ENCODE peak calls at places on chromosomes 11 and 22, in nine cellular contexts. K is coronary artery, R is GM12865, A is RWPE1, S is heart left ventricle, Z is chondrocyte, O is RWPE2, U is A549, T is AG09319. J is an unnamed sample.

GRCh38 chr11:128531588-128531987 is 55.8 kb downstream of the ETS1 start:
- DNase-seq in O (no peak), A (no peak), U (no peak), K (no peak), Z (no peak), T (no peak), R (no peak), S (no peak), J (no peak)

GRCh38 chr22:35900483-35901168 is 128.0 kb downstream of the RBFOX2 start:
- DNase-seq in Z (no peak), U (peak), T (no peak), K (no peak), R (no peak), S (no peak), A (peak), O (peak), J (no peak)

GRCh38 chr11:62324738-62325556 is 12.3 kb upstream of the ASRGL1 start:
- DNase-seq in S (peak), U (peak), K (no peak), Z (no peak), R (peak), O (no peak), T (no peak), A (no peak), J (peak)

GRCh38 chr22:48379371-48379770 is 1448.3 kb downstream of the BRD1 start:
- DNase-seq in O (peak), R (no peak), K (peak), Z (peak), S (no peak), T (no peak), A (no peak), U (no peak), J (no peak)

GRCh38 chr11:84594602-84595001 is 1032.5 kb downstream of the DLG2 start:
- DNase-seq in Z (no peak), O (no peak), S (no peak), K (no peak), U (no peak), T (no peak), R (no peak), A (no peak), J (no peak)

GRCh38 chr11:133163463-133164419 is 368.6 kb downstream of the OPCML start:
- DNase-seq in R (peak), A (no peak), S (no peak), K (no peak), U (peak), O (no peak), T (no peak), Z (no peak), J (peak)

GRCh38 chr11:10413268-10413667 is 41.8 kb upstream of the AMPD3 start:
- DNase-seq in A (no peak), O (no peak), K (no peak), U (peak), T (no peak), Z (no peak), R (peak), S (no peak), J (no peak)

GRCh38 chr11:88680806-88681205 is 343.3 kb upstream of the CTSC start:
- DNase-seq in Z (no peak), S (no peak), U (no peak), T (no peak), A (peak), O (no peak), K (no peak), R (no peak), J (no peak)

GRCh38 chr11:2310073-2310785 is 8.4 kb downstream of the TSPAN32 start:
- DNase-seq in K (no peak), S (peak), R (no peak), A (no peak), U (no peak), T (no peak), Z (peak), O (peak), J (no peak)

GRCh38 chr11:116217006-116217405 is 555.8 kb downstream of the BUD13 start:
- DNase-seq in A (no peak), T (no peak), Z (no peak), O (no peak), R (peak), K (no peak), S (no peak), U (peak), J (no peak)

GRCh38 chr11:3710485-3711259 is 39.5 kb upstream of the CHRNA10 start:
- DNase-seq in A (no peak), R (no peak), Z (no peak), K (no peak), S (no peak), T (no peak), U (no peak), O (no peak), J (no peak)

GRCh38 chr11:61297341-61297740 is 2.2 kb upstream of the VWCE start:
- DNase-seq in A (peak), K (no peak), Z (no peak), T (no peak), R (no peak), S (no peak), O (no peak), U (no peak), J (no peak)

GRCh38 chr11:24773326-24773725 is 276.5 kb downstream of the LUZP2 start:
- DNase-seq in A (no peak), S (no peak), Z (no peak), R (no peak), K (no peak), U (no peak), T (no peak), O (no peak), J (no peak)

GRCh38 chr11:19073454-19074415 is 13.2 kb upstream of the MRGPRX2 start:
- DNase-seq in Z (no peak), R (no peak), O (no peak), U (no peak), S (no peak), K (no peak), T (no peak), A (no peak), J (no peak)

GRCh38 chr11:63770763-63771162 is 2.2 kb upstream of the ZFTA start:
- DNase-seq in A (no peak), S (no peak), U (no peak), Z (no peak), K (no peak), O (no peak), T (no peak), R (no peak), J (no peak)

GRCh38 chr11:26778000-26778757 is 56.3 kb upstream of the SLC5A12 start:
- DNase-seq in T (no peak), O (no peak), R (peak), U (no peak), K (no peak), S (no peak), A (peak), Z (no peak), J (no peak)

GRCh38 chr11:61026121-61027031 is 54.9 kb downstream of the CD6 start:
- DNase-seq in S (no peak), A (no peak), O (no peak), R (no peak), U (no peak), Z (no peak), T (no peak), K (no peak), J (no peak)

GRCh38 chr11:31986201-31986889 is 104.5 kb upstream of the RCN1 start:
- DNase-seq in U (no peak), O (no peak), R (no peak), T (no peak), A (no peak), Z (no peak), S (no peak), K (no peak), J (no peak)

GRCh38 chr11:72230764-72231365 is 6.3 kb downstream of the INPPL1 start:
- DNase-seq in R (no peak), A (no peak), K (no peak), U (no peak), T (no peak), S (no peak), Z (peak), O (no peak), J (no peak)

GRCh38 chr11:96035744-96036087 is 111.8 kb upstream of the MTMR2 start:
- DNase-seq in R (no peak), S (no peak), T (no peak), O (no peak), U (no peak), K (no peak), Z (no peak), A (no peak), J (no peak)

GRCh38 chr11:130476200-130476921 is 27.9 kb downstream of the ADAMTS15 start:
- DNase-seq in O (no peak), K (no peak), A (no peak), T (no peak), U (no peak), Z (no peak), R (no peak), S (no peak), J (no peak)

GRCh38 chr22:27213766-27214581 is 556.6 kb downstream of the MIAT start:
- DNase-seq in U (no peak), T (peak), O (no peak), A (no peak), K (peak), S (peak), Z (no peak), R (no peak), J (no peak)

GRCh38 chr11:56916609-56917008 is 72.1 kb upstream of the OR5AK2 start:
- DNase-seq in O (no peak), R (no peak), T (no peak), S (no peak), A (no peak), K (no peak), U (no peak), Z (no peak), J (no peak)

GRCh38 chr11:119254239-119254638 is 48.1 kb downstream of the CBL start:
- DNase-seq in R (no peak), K (no peak), U (no peak), O (no peak), T (no peak), Z (no peak), A (no peak), S (no peak), J (no peak)

GRCh38 chr11:125431481-125431880 is 64.6 kb downstream of the FEZ1 start:
- DNase-seq in O (no peak), Z (no peak), S (no peak), T (no peak), U (no peak), A (no peak), K (no peak), R (no peak), J (no peak)

GRCh38 chr22:22037740-22038139 is 55.2 kb upstream of the TOP3B start:
- DNase-seq in U (no peak), A (no peak), Z (no peak), K (no peak), T (no peak), O (no peak), R (no peak), S (no peak), J (no peak)

GRCh38 chr11:15912291-15912690 is 444.1 kb downstream of the SOX6 start:
- DNase-seq in K (no peak), R (no peak), T (no peak), A (no peak), O (no peak), S (no peak), Z (no peak), U (no peak), J (no peak)

GRCh38 chr11:27456140-27456801 is 16.3 kb downstream of the LGR4 start:
- DNase-seq in T (no peak), S (no peak), U (peak), K (no peak), A (no peak), Z (no peak), O (no peak), R (no peak), J (no peak)

GRCh38 chr11:69995697-69996096 is 82.4 kb upstream of the ANO1 start:
- DNase-seq in U (no peak), S (no peak), T (no peak), A (no peak), R (no peak), K (no peak), Z (no peak), O (no peak), J (no peak)

GRCh38 chr22:37145415-37146385 is 4.0 kb downstream of the IL2RB start:
- DNase-seq in O (no peak), A (no peak), U (no peak), Z (peak), T (no peak), R (no peak), K (no peak), S (peak), J (no peak)

GRCh38 chr22:37147186-37147990 is 2.3 kb downstream of the IL2RB start:
- DNase-seq in U (no peak), T (no peak), S (no peak), K (no peak), R (no peak), O (no peak), Z (peak), A (no peak), J (no peak)

GRCh38 chr22:37148742-37149665 is 712 bp downstream of the IL2RB start:
- DNase-seq in K (no peak), S (peak), A (no peak), O (no peak), T (no peak), R (no peak), Z (peak), U (no peak), J (no peak)

GRCh38 chr22:37146507-37147180 is 3.1 kb downstream of the IL2RB start:
- DNase-seq in U (no peak), Z (peak), K (no peak), R (no peak), S (peak), O (no peak), A (no peak), T (no peak), J (no peak)

DNA sequence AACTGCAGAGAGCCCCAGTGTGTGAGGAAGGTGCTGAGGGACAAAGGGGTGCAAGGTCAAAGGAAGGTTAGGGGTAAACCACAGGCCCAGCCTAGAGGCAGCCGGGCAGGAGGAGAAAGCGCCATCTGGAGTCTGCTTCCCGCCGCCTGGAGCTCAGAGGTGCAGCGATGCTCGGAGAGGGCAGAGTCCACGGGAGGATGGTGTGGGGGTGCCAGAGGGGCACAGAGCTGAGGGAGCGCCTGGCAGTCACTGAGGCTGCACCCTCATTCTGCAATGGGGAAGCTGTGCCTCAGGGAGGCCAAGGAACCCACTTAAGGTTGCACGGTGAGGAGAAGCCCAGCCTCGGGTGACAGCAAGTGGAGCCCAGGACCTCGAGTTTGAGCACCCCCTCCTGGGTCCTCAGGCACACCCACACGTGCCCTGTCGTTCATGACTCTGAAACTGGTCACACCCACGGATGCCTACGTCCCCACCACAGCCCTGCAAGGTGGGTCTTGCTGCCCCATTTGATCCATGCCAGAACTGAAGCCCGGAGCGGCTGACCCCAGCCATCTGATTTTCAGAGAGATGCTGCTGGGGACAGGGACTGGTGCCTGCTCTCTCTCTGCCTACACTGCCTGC is 1.6 kb downstream of the IL2RB start:
- DNase-seq in A (no peak), O (no peak), S (no peak), R (peak), T (no peak), Z (peak), U (no peak), K (no peak), J (no peak)
- TF ChIP-seq CTCF in A (no peak), O (no peak), S (no peak), R (peak), T (no peak), Z (no peak), U (no peak), K (no peak), J (no peak)

GRCh38 chr11:131671764-131672163 is 301.3 kb downstream of the NTM start:
- DNase-seq in O (no peak), T (no peak), Z (no peak), K (no peak), R (no peak), S (no peak), U (no peak), A (no peak), J (peak)
- TF ChIP-seq CTCF in O (no peak), T (no peak), Z (peak), K (no peak), R (no peak), S (no peak), U (no peak), A (no peak), J (peak)

GRCh38 chr11:102749101-102749725 is 24.5 kb upstream of the MMP8 start:
- DNase-seq in Z (no peak), R (no peak), A (no peak), T (no peak), O (no peak), S (no peak), K (no peak), U (no peak), J (no peak)
- TF ChIP-seq CTCF in Z (no peak), R (no peak), A (no peak), T (no peak), O (no peak), S (no peak), K (no peak), U (no peak), J (no peak)

GRCh38 chr11:122363306-122363705 is 247.3 kb upstream of the BLID start:
- DNase-seq in T (no peak), U (no peak), A (no peak), S (no peak), O (no peak), K (no peak), R (no peak), Z (no peak), J (no peak)

GRCh38 chr11:122365545-122366380 is 249.7 kb upstream of the BLID start:
- DNase-seq in R (no peak), Z (no peak), U (no peak), S (no peak), A (no peak), K (no peak), O (no peak), T (no peak), J (no peak)

GRCh38 chr11:122355968-122356367 is 240.0 kb upstream of the BLID start:
- DNase-seq in U (no peak), T (no peak), R (no peak), A (no peak), S (no peak), K (no peak), Z (no peak), O (no peak), J (no peak)

GRCh38 chr11:122362381-122362780 is 246.4 kb upstream of the BLID start:
- DNase-seq in T (no peak), O (no peak), Z (no peak), U (no peak), A (no peak), R (no peak), K (no peak), S (no peak), J (no peak)

DNA sequence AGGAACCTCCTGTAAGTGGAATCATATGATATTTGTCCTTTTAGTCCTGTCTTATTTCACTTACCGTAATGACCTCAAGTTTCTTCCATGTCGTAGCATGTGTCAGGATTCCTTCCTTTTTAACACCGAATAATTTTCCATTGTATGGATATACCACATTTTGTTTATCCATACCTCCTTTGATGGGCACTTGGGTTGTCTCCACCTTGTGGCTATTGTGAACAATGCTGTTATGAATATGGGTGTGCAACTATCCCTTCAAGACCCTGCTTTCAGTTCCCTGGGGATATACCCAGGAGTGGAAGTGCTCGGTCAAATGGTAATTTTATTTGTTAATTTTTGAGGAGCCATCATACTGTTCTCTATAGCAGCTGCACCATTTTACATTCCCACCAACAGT is 244.9 kb upstream of the BLID start:
- DNase-seq in U (no peak), Z (no peak), R (no peak), A (no peak), T (no peak), O (no peak), S (no peak), K (no peak), J (no peak)
- TF ChIP-seq CTCF in U (no peak), Z (peak), R (peak), A (no peak), T (no peak), O (no peak), S (no peak), K (no peak), J (no peak)

GRCh38 chr22:46110215-46110614 is 40.1 kb upstream of the PPARA start:
- DNase-seq in K (no peak), Z (no peak), O (no peak), T (no peak), U (no peak), A (no peak), S (no peak), R (peak), J (no peak)

GRCh38 chr22:46109474-46110003 is 40.8 kb upstream of the PPARA start:
- DNase-seq in O (no peak), A (no peak), K (no peak), U (no peak), Z (no peak), T (no peak), S (no peak), R (no peak), J (no peak)

GRCh38 chr22:46107753-46108563 is 42.4 kb upstream of the PPARA start:
- DNase-seq in R (no peak), T (no peak), K (no peak), U (no peak), A (no peak), S (no peak), O (no peak), Z (no peak), J (no peak)

GRCh38 chr22:46107089-46107664 is 43.1 kb upstream of the PPARA start:
- DNase-seq in T (no peak), A (no peak), K (no peak), U (no peak), S (peak), O (no peak), Z (no peak), R (no peak), J (no peak)

GRCh38 chr22:46108564-46109473 is 41.5 kb upstream of the PPARA start:
- DNase-seq in U (peak), T (no peak), Z (no peak), K (no peak), A (no peak), S (no peak), O (no peak), R (peak), J (peak)
- TF ChIP-seq CTCF in U (no peak), T (peak), Z (peak), K (no peak), A (no peak), S (no peak), O (no peak), R (no peak), J (no peak)

GRCh38 chr11:85595285-85595884 is 31.8 kb downstream of the DLG2 start:
- DNase-seq in O (no peak), Z (no peak), A (peak), R (peak), S (no peak), U (peak), T (peak), K (no peak), J (no peak)
- TF ChIP-seq CTCF in O (peak), Z (peak), A (peak), R (peak), S (peak), U (peak), T (peak), K (peak), J (peak)

DNA sequence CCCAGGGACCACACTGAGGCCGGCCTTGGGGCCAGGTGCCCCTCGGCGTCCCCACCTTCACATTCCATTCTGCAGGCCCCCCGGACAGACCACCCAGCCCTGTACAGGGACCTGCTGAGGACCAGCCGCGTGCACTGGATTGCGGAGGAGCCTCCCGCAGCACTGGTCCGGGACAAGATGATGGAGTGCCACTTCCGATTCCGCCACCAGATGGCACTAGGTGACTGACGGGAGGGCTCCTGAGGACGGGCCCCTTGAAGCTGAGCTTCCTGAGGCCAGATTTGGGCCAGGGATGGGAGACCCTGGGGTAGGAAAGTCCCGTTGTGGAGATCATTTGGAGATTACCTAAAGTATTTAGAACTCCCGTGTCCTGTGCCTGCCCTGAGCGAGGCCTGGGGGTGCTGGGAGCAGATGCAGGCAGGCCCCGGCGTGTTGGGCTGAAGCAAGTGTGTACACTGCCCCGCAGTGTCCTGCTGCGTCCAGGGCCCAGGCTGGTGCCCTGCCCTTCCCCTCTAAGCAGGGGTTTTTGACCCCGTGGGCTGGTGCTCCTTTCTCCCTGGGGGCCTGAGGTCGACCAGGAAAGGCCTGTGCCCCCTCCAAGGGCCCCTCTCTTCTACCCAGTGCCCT is 20.0 kb downstream of the TRMU start:
- DNase-seq in O (no peak), Z (no peak), R (peak), T (no peak), A (peak), U (peak), S (peak), K (no peak), J (peak)
- TF ChIP-seq CTCF in O (peak), Z (peak), R (peak), T (peak), A (peak), U (peak), S (peak), K (peak), J (peak)

GRCh38 chr22:37990302-37990701 is 5.9 kb upstream of the SOX10 start:
- DNase-seq in O (no peak), S (peak), Z (no peak), R (no peak), U (no peak), K (no peak), A (no peak), T (no peak), J (no peak)
- TF ChIP-seq CTCF in O (no peak), S (no peak), Z (no peak), R (no peak), U (no peak), K (no peak), A (no peak), T (no peak), J (no peak)

GRCh38 chr11:7072401-7073028 is 16.3 kb upstream of the RBMXL2 start:
- DNase-seq in Z (no peak), S (no peak), O (no peak), A (peak), T (no peak), U (no peak), K (no peak), R (no peak), J (no peak)
- TF ChIP-seq CTCF in Z (no peak), S (no peak), O (no peak), A (no peak), T (no peak), U (no peak), K (no peak), R (no peak), J (no peak)